ENCODE peak calls at places on chromosome 22, in ten cellular contexts. U is lung, N is NCI-H2081, K is ovary, S is EL, G is T1000, D is AG08395, F is nephron progenitor cell, B is head of caudate nucleus, R is AG04450. Y is an unnamed sample.

GRCh38 chr22:19876314-19876940 is 21.8 kb upstream of the GNB1L start:
- DNase-seq in K (peak; percentile 19), D (no peak), R (no peak), U (no peak), N (no peak), F (no peak), S (no peak), G (no peak), B (no peak), Y (no peak)

GRCh38 chr22:46660604-46661201 is 40.5 kb downstream of the GRAMD4 start:
- DNase-seq in G (no peak), D (no peak), F (no peak), K (no peak), U (no peak), N (peak; percentile 67), S (no peak), R (no peak), B (no peak), Y (peak; percentile 65)

GRCh38 chr22:25702046-25702445 is 39.9 kb upstream of the MYO18B start:
- DNase-seq in U (no peak), K (no peak), G (no peak), N (peak; percentile 25), R (no peak), S (peak; percentile 21), B (no peak), F (no peak), D (peak; percentile 46), Y (no peak)

GRCh38 chr22:46136539-46137217 is 13.6 kb upstream of the PPARA start:
- DNase-seq in N (no peak), B (no peak), G (no peak), D (no peak), S (no peak), F (peak; percentile 57), K (peak; percentile 40), U (no peak), R (no peak), Y (no peak)

GRCh38 chr22:29032584-29032983 is 29.0 kb downstream of the C22orf31 start:
- DNase-seq in B (no peak), U (no peak), S (peak; percentile 47), F (no peak), R (no peak), G (no peak), N (no peak), K (no peak), D (no peak), Y (peak; percentile 54)

GRCh38 chr22:24989541-24989951 is 37.0 kb downstream of the KIAA1671 start:
- DNase-seq in U (no peak), N (no peak), G (no peak), K (peak; percentile 40), F (no peak), R (no peak), S (no peak), B (peak; percentile 28), D (no peak), Y (no peak)

GRCh38 chr22:19576460-19577421 is 52.5 kb upstream of the CLDN5 start:
- DNase-seq in U (no peak), R (no peak), S (peak; percentile 84), F (peak; percentile 28), G (no peak), D (peak; percentile 61), N (no peak), B (peak; percentile 5), K (no peak), Y (no peak)

GRCh38 chr22:31843526-31843925 is 89.7 kb downstream of the DEPDC5 start:
- DNase-seq in S (no peak), K (no peak), B (no peak), F (no peak), U (no peak), G (no peak), N (no peak), R (no peak), D (no peak), Y (no peak)

GRCh38 chr22:20089977-20090729 is 10.1 kb downstream of the DGCR8 start:
- DNase-seq in S (peak; percentile 48), D (peak; percentile 77), F (no peak), R (no peak), N (no peak), B (no peak), G (no peak), U (no peak), K (no peak), Y (no peak)

GRCh38 chr22:46738642-46738960 is 549 bp upstream of the CERK start:
- DNase-seq in D (no peak), K (no peak), S (no peak), G (no peak), F (no peak), N (no peak), R (no peak), U (no peak), B (no peak), Y (no peak)

GRCh38 chr22:41908409-41909289 is 6.2 kb downstream of the SHISA8 start:
- DNase-seq in K (peak; percentile 49), U (no peak), F (no peak), S (no peak), G (no peak), R (no peak), D (no peak), B (no peak), N (no peak), Y (no peak)

GRCh38 chr22:35961480-35961902 is 67.1 kb downstream of the RBFOX2 start:
- DNase-seq in K (peak; percentile 36), B (peak; percentile 79), U (peak; percentile 29), G (no peak), S (peak; percentile 84), D (peak; percentile 84), F (peak; percentile 35), R (peak; percentile 55), N (peak; percentile 71), Y (peak; percentile 16)

GRCh38 chr22:31897842-31898241 is 46.5 kb upstream of the YWHAH start:
- DNase-seq in R (no peak), K (no peak), F (no peak), U (no peak), G (no peak), N (no peak), B (peak; percentile 56), D (peak; percentile 53), S (peak; percentile 23), Y (no peak)

GRCh38 chr22:44363980-44364749 is 51.4 kb upstream of the SHISAL1 start:
- DNase-seq in F (peak; percentile 62), G (no peak), K (no peak), B (no peak), N (no peak), D (no peak), U (no peak), R (no peak), S (no peak), Y (no peak)

GRCh38 chr22:50732681-50733080 is 5.3 kb upstream of the ACR start:
- DNase-seq in S (no peak), N (no peak), K (peak; percentile 3), G (no peak), B (no peak), U (no peak), F (no peak), D (no peak), R (no peak), Y (no peak)

GRCh38 chr22:38270091-38270972 is 2.5 kb downstream of the TMEM184B start:
- DNase-seq in G (no peak), U (no peak), F (no peak), R (no peak), B (peak; percentile 61), D (no peak), S (peak; percentile 32), K (no peak), N (no peak), Y (no peak)

GRCh38 chr22:47592791-47593190 is 830.3 kb downstream of the TBC1D22A start:
- DNase-seq in N (no peak), B (no peak), K (no peak), F (no peak), S (no peak), G (no peak), D (no peak), U (no peak), R (no peak), Y (no peak)

GRCh38 chr22:39303892-39304671 is 15.3 kb downstream of the RPL3 start:
- DNase-seq in B (no peak), G (no peak), R (no peak), U (no peak), F (no peak), S (no peak), K (no peak), D (no peak), N (no peak), Y (no peak)

GRCh38 chr22:22424210-22424800 is 84.2 kb downstream of the ZNF280B start:
- DNase-seq in S (no peak), K (no peak), G (no peak), U (no peak), N (no peak), F (no peak), R (no peak), D (no peak), B (no peak), Y (no peak)

Y was measured in body of pancreas.